ENCODE peak calls at places on chromosomes 6 and 20, in four cellular contexts. E is HCT116, C is HepG2, P is H1. Y is an unnamed sample.

GRCh38 chr6:137776786-137777185 is 90.3 kb upstream of the TNFAIP3 start:
- DNase-seq in P (no peak), C (no peak), E (no peak), Y (no peak)

GRCh38 chr6:168417158-168417557 is 23.8 kb upstream of the SMOC2 start:
- DNase-seq in C (peak; percentile 12), P (peak; percentile 59), E (no peak), Y (no peak)

GRCh38 chr6:141464490-141464889 is 668.2 kb upstream of the GJE1 start:
- DNase-seq in C (no peak), P (no peak), E (no peak), Y (no peak)

GRCh38 chr6:102732908-102733307 is 1339.4 kb downstream of the GRIK2 start:
- DNase-seq in P (no peak), C (no peak), E (no peak), Y (no peak)

GRCh38 chr20:7155282-7155681 is 387.8 kb downstream of the BMP2 start:
- DNase-seq in C (no peak), E (no peak), P (no peak), Y (no peak)

GRCh38 chr20:39899881-39900280 is 789.2 kb downstream of the MAFB start:
- DNase-seq in E (no peak), C (no peak), P (no peak), Y (no peak)

GRCh38 chr6:107082045-107082444 is 33.3 kb downstream of the BEND3 start:
- DNase-seq in E (no peak), P (no peak), C (peak; percentile 44), Y (no peak)

GRCh38 chr20:61118429-61119224 is 133.4 kb upstream of the CDH4 start:
- DNase-seq in E (no peak), C (no peak), P (no peak), Y (no peak)

GRCh38 chr6:111087871-111088667 is 766 bp downstream of the SLC16A10 start:
- DNase-seq in E (peak; percentile 10), P (peak; percentile 70), C (peak; percentile 63), Y (no peak)

GRCh38 chr6:154219250-154219649 is 137.4 kb downstream of the IPCEF1 start:
- DNase-seq in C (no peak), E (no peak), P (no peak), Y (no peak)

GRCh38 chr6:44268095-44268628 is 2.1 kb upstream of the TMEM151B start:
- DNase-seq in C (peak; percentile 60), P (peak; percentile 89), E (no peak), Y (no peak)

GRCh38 chr6:32212076-32212760 is 11.6 kb downstream of the NOTCH4 start:
- DNase-seq in E (no peak), P (no peak), C (no peak), Y (no peak)

GRCh38 chr6:145688493-145688905 is 46.8 kb downstream of the EPM2A start:
- DNase-seq in P (no peak), C (no peak), E (no peak), Y (no peak)

GRCh38 chr6:141426400-141426980 is 706.2 kb upstream of the GJE1 start:
- DNase-seq in P (no peak), C (no peak), E (no peak), Y (no peak)

GRCh38 chr20:48754269-48754668 is 73.5 kb downstream of the PREX1 start:
- DNase-seq in E (no peak), P (no peak), C (no peak), Y (no peak)

GRCh38 chr20:57394087-57395082 is 3.2 kb downstream of the RBM38 start:
- DNase-seq in P (no peak), C (no peak), E (no peak), Y (no peak)

GRCh38 chr6:161951139-161951538 is 677.3 kb upstream of the AGPAT4 start:
- DNase-seq in C (no peak), E (no peak), P (no peak), Y (no peak)

GRCh38 chr6:147166360-147166944 is 37.8 kb upstream of the STXBP5 start:
- DNase-seq in E (no peak), P (no peak), C (no peak), Y (no peak)

DNA sequence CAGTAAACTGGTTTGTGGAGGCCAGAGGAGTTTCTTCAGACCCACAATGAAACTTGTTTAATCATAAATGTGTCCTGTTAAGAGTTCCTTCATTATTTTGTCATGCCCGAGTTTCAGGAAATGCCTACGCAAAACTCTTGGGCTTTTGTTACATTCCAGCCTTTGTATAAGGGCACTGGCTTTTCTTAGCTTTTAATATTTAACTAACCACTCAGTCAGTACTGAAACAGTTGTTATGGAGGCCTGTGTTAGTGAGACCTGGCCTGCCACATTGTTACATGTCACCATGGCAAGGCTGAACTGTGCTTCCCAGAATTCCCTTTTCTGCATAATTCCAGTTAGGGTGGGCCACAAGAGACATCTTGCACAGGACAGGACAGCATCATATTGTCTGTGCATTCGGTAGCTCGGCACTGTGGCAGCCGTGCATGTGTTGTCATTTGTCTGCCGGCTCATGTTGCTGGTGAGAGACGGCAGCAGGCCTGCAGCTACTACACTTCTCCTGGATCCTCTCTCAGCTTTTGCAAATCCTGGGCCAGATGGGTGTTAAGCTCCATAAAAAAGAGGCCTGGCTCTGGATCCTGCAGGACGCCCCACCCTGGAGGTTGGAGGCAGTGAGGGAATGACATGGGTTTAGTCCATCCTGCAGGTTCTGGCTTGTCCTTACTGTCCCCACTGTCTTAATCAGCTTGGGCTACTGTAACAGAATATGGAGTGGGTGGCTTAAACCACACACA is 128.7 kb upstream of the DTNBP1 start:
- DNase-seq in C (peak; percentile 46), P (no peak), E (no peak), Y (no peak)
- TF ChIP-seq ZNF274 in C (no peak), P (no peak), E (no peak), Y (no peak)

GRCh38 chr6:24152014-24152413 is 26.0 kb downstream of the NRSN1 start:
- DNase-seq in P (no peak), C (no peak), E (no peak), Y (no peak)
- TF ChIP-seq ZNF274 in P (no peak), C (no peak), E (no peak), Y (no peak)

GRCh38 chr6:16750566-16750965 is 10.7 kb downstream of the ATXN1 start:
- DNase-seq in C (no peak), E (no peak), P (no peak), Y (no peak)

GRCh38 chr6:16748028-16748319 is 13.3 kb downstream of the ATXN1 start:
- DNase-seq in P (no peak), C (no peak), E (no peak), Y (no peak)

GRCh38 chr6:16749516-16750485 is 11.5 kb downstream of the ATXN1 start:
- DNase-seq in P (no peak), C (no peak), E (no peak), Y (no peak)

GRCh38 chr6:16746812-16747211 is 14.4 kb downstream of the ATXN1 start:
- DNase-seq in C (no peak), E (no peak), P (no peak), Y (no peak)

GRCh38 chr6:16747232-16748027 is 13.8 kb downstream of the ATXN1 start:
- DNase-seq in C (peak; percentile 78), P (no peak), E (no peak), Y (no peak)
- TF ChIP-seq ZNF274 in C (no peak), P (no peak), E (no peak), Y (no peak)

DNA sequence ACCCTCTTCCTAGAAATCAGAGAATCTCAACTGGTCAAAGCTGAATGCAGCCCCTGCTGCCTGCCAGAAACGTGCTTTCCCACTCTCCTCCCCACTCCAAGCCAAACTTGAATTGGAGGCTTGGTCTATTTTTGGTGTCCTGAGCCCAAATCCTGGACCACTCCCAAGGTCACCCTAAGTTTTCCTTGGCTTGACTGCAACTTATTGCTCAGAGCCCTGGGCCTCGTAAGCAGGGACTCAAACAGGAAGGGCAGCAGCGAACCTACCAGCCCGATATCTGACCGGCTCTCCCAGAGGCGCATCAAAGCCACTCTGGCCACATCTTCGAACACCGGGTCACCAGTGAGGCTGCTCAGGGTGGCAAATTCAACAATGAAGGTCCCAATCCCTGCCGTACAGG is 12.7 kb downstream of the EDEM2 start:
- DNase-seq in P (no peak), E (no peak), C (no peak), Y (no peak)
- TF ChIP-seq ZNF274 in P (no peak), E (no peak), C (no peak), Y (no peak)

GRCh38 chr20:9177278-9177677 is 108.4 kb downstream of the PLCB4 start:
- DNase-seq in P (no peak), C (no peak), E (no peak), Y (no peak)
- TF ChIP-seq ZNF274 in P (no peak), C (no peak), E (no peak), Y (no peak)

GRCh38 chr20:9927224-9927623 is 88.3 kb upstream of the PAK5 start:
- DNase-seq in C (no peak), E (no peak), P (no peak), Y (no peak)
- TF ChIP-seq ZNF274 in C (no peak), E (no peak), P (no peak), Y (no peak)

DNA sequence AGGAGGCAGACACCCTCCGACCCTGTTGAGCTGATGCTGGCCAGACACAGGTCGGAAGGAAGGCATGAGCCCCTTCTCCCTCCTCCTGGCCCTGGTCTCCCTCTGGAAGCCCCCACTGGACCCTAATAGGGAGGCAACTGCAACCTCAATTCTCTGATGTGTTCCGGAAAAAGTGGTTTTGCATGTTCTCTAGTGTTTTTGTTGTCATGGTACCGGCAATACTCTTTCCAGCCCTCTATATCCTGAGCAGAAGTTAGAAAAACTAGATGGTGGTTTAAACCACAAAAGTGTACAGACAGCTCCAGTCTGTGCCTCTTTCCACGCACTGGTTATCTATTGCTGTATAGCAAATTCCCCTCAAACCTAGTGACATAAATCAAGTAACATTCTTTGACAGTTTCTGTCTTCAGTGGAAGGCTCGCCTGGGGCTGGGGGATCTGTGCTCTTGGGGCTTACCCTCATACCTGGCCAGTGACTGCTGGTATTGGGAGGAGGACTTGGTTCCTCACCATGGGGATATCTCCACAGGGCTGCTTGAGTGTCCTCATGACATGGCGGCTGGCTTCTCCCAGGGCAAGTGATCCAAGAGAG is 37.0 kb downstream of the SYTL3 start:
- DNase-seq in P (no peak), E (no peak), C (no peak), Y (no peak)
- TF ChIP-seq ZNF274 in P (no peak), E (no peak), C (no peak), Y (no peak)

Y was measured in GM12878.